ENCODE peak calls at places on chromosomes 2 and 18, in six cellular contexts. Q, X, C, I, D and J are unnamed samples.

GRCh38 chr18:3816601-3817363 is 366.8 kb downstream of the TGIF1 start:
- DNase-seq in Q (no peak), X (peak; percentile 85), C (no peak), I (no peak), D (peak; percentile 97), J (peak; percentile 99)

GRCh38 chr2:179340678-179341077 is 76.0 kb upstream of the SESTD1 start:
- DNase-seq in Q (no peak), X (peak; percentile 45), C (peak; percentile 14), I (no peak), D (no peak), J (peak; percentile 25)

GRCh38 chr2:9250498-9251153 is 44.0 kb downstream of the ASAP2 start:
- DNase-seq in Q (no peak), X (no peak), C (no peak), I (no peak), D (no peak), J (peak; percentile 40)

GRCh38 chr2:11577101-11577883 is 43.4 kb downstream of the GREB1 start:
- DNase-seq in Q (no peak), X (no peak), C (no peak), I (no peak), D (no peak), J (no peak)

GRCh38 chr18:12862467-12862866 is 21.6 kb downstream of the PTPN2 start:
- DNase-seq in Q (no peak), X (no peak), C (no peak), I (no peak), D (no peak), J (peak; percentile 94)

GRCh38 chr2:181846359-181846758 is 45.2 kb upstream of the ITPRID2 start:
- DNase-seq in Q (no peak), X (no peak), C (no peak), I (no peak), D (no peak), J (no peak)

GRCh38 chr2:78418041-78418440 is 607.5 kb upstream of the REG3G start:
- DNase-seq in Q (no peak), X (no peak), C (no peak), I (no peak), D (no peak), J (no peak)

GRCh38 chr2:172415759-172416158 is 11.6 kb upstream of the ITGA6 start:
- DNase-seq in Q (no peak), X (no peak), C (no peak), I (no peak), D (no peak), J (no peak)

GRCh38 chr2:143515318-143515717 is 386.1 kb downstream of the ARHGAP15 start:
- DNase-seq in Q (no peak), X (no peak), C (no peak), I (no peak), D (no peak), J (no peak)

GRCh38 chr2:201987426-201987825 is 46.2 kb upstream of the FZD7 start:
- DNase-seq in Q (no peak), X (no peak), C (no peak), I (no peak), D (no peak), J (no peak)

GRCh38 chr18:57004366-57005121 is 142.3 kb upstream of the BOD1L2 start:
- DNase-seq in Q (no peak), X (peak; percentile 80), C (no peak), I (no peak), D (peak; percentile 16), J (peak; percentile 88)

GRCh38 chr2:95698166-95698565 is 106.4 kb downstream of the TRIM43 start:
- DNase-seq in Q (no peak), X (no peak), C (no peak), I (no peak), D (no peak), J (peak; percentile 68)

GRCh38 chr18:11119550-11119949 is 29.8 kb downstream of the PIEZO2 start:
- DNase-seq in Q (no peak), X (peak; percentile 31), C (no peak), I (no peak), D (no peak), J (no peak)

GRCh38 chr2:136844546-136844945 is 79.2 kb downstream of the THSD7B start:
- DNase-seq in Q (no peak), X (no peak), C (no peak), I (no peak), D (no peak), J (no peak)

GRCh38 chr2:153386481-153386891 is 92.1 kb downstream of the RPRM start:
- DNase-seq in Q (no peak), X (peak; percentile 31), C (no peak), I (no peak), D (no peak), J (peak; percentile 69)

GRCh38 chr18:49006641-49007136 is 55.9 kb upstream of the SMAD7 start:
- DNase-seq in Q (no peak), X (no peak), C (no peak), I (no peak), D (no peak), J (no peak)

GRCh38 chr2:128300151-128300550 is 18.5 kb downstream of the HS6ST1 start:
- DNase-seq in Q (no peak), X (no peak), C (no peak), I (no peak), D (no peak), J (no peak)

GRCh38 chr2:67479256-67479655 is 82.1 kb downstream of the ETAA1 start:
- DNase-seq in Q (no peak), X (no peak), C (no peak), I (no peak), D (no peak), J (no peak)

GRCh38 chr2:199468561-199469513 is 11.1 kb upstream of the SATB2 start:
- DNase-seq in Q (peak; percentile 27), X (no peak), C (no peak), I (no peak), D (no peak), J (no peak)

GRCh38 chr2:85838181-85838580 is 50.6 kb downstream of the ST3GAL5 start:
- DNase-seq in Q (no peak), X (no peak), C (no peak), I (no peak), D (no peak), J (no peak)

GRCh38 chr2:120979921-120980320 is 244.3 kb downstream of the GLI2 start:
- DNase-seq in Q (no peak), X (no peak), C (no peak), I (no peak), D (no peak), J (no peak)

GRCh38 chr2:231198291-231199173 is at the start of gene ARMC9:
- DNase-seq in Q (peak; percentile 99), X (peak; percentile 61), C (peak; percentile 75), I (peak; percentile 51), D (no peak), J (peak; percentile 86)

GRCh38 chr2:128422571-128422970 is 103.9 kb upstream of the HS6ST1 start:
- DNase-seq in Q (no peak), X (peak; percentile 97), C (no peak), I (no peak), D (peak; percentile 96), J (peak; percentile 57)

GRCh38 chr2:8315766-8316165 is 366.1 kb upstream of the ID2 start:
- DNase-seq in Q (no peak), X (peak; percentile 14), C (no peak), I (no peak), D (no peak), J (no peak)

GRCh38 chr2:55917117-55917516 is 6.5 kb downstream of the EFEMP1 start:
- DNase-seq in Q (no peak), X (no peak), C (no peak), I (no peak), D (no peak), J (no peak)

GRCh38 chr2:105376789-105377231 is 22.0 kb downstream of the FHL2 start:
- DNase-seq in Q (no peak), X (peak; percentile 84), C (no peak), I (no peak), D (peak; percentile 42), J (peak; percentile 48)

GRCh38 chr18:74281011-74281638 is 10.6 kb downstream of the CYB5A start:
- DNase-seq in Q (no peak), X (no peak), C (no peak), I (no peak), D (no peak), J (no peak)

GRCh38 chr2:191218292-191218898 is 26.8 kb upstream of the MYO1B start:
- DNase-seq in Q (peak; percentile 48), X (peak; percentile 85), C (peak; percentile 43), I (no peak), D (no peak), J (peak; percentile 78)

GRCh38 chr2:19360266-19360665 is 1.8 kb upstream of the OSR1 start:
- DNase-seq in Q (no peak), X (no peak), C (no peak), I (no peak), D (no peak), J (no peak)

GRCh38 chr18:22385718-22386117 is 32.0 kb downstream of the CTAGE1 start:
- DNase-seq in Q (no peak), X (peak; percentile 87), C (no peak), I (no peak), D (peak; percentile 20), J (peak; percentile 72)

GRCh38 chr2:26692814-26693286 is 328 bp downstream of the KCNK3 start:
- DNase-seq in Q (peak; percentile 83), X (peak; percentile 39), C (no peak), I (no peak), D (no peak), J (peak; percentile 66)

GRCh38 chr2:42962521-42962953 is 170.2 kb upstream of the HAAO start:
- DNase-seq in Q (no peak), X (peak; percentile 12), C (no peak), I (no peak), D (no peak), J (no peak)

GRCh38 chr2:189599245-189599644 is 18.7 kb upstream of the SLC40A1 start:
- DNase-seq in Q (no peak), X (peak; percentile 61), C (no peak), I (no peak), D (no peak), J (no peak)

GRCh38 chr2:111117666-111118454 is 2.9 kb upstream of the BCL2L11 start:
- DNase-seq in Q (no peak), X (peak; percentile 75), C (no peak), I (peak; percentile 13), D (no peak), J (peak; percentile 43)

GRCh38 chr18:80167331-80167730 is 58.3 kb downstream of the ADNP2 start:
- DNase-seq in Q (no peak), X (no peak), C (no peak), I (no peak), D (no peak), J (no peak)